ENCODE peak calls at places on chromosomes 7 and 10, in five cellular contexts. One of them, this sample, is unnamed.
A peak's percentile ranks its signal among the peaks of the same experiment; 100 is the strongest.

GRCh38 chr7:36044096-36044892 is 108.8 kb upstream of the EEPD1 start:
- DNase-seq in cardiac fibroblast: no peak
- DNase-seq in mesothelial cell of epicardium: no peak
- DNase-seq in HFF-Myc: no peak
- DNase-seq in GM20000: no peak
- DNase-seq in this sample: no peak

GRCh38 chr10:71244638-71245419 is 32.5 kb downstream of the UNC5B start:
- DNase-seq in cardiac fibroblast: peak; percentile 91
- DNase-seq in mesothelial cell of epicardium: no peak
- DNase-seq in HFF-Myc: peak; percentile 97
- DNase-seq in GM20000: no peak
- DNase-seq in this sample: peak; percentile 91

GRCh38 chr7:119472398-119473038 is 800.5 kb upstream of the KCND2 start:
- DNase-seq in cardiac fibroblast: no peak
- DNase-seq in mesothelial cell of epicardium: no peak
- DNase-seq in HFF-Myc: no peak
- DNase-seq in GM20000: no peak
- DNase-seq in this sample: no peak

GRCh38 chr7:98434087-98434486 is 33.2 kb upstream of the BAIAP2L1 start:
- DNase-seq in cardiac fibroblast: no peak
- DNase-seq in mesothelial cell of epicardium: no peak
- DNase-seq in HFF-Myc: no peak
- DNase-seq in GM20000: no peak
- DNase-seq in this sample: no peak

GRCh38 chr7:26117142-26117807 is 34.7 kb upstream of the NFE2L3 start:
- DNase-seq in cardiac fibroblast: no peak
- DNase-seq in mesothelial cell of epicardium: no peak
- DNase-seq in HFF-Myc: no peak
- DNase-seq in GM20000: no peak
- DNase-seq in this sample: no peak

GRCh38 chr7:107660381-107661080 is at the start of gene SLC26A4:
- DNase-seq in cardiac fibroblast: no peak
- DNase-seq in mesothelial cell of epicardium: no peak
- DNase-seq in HFF-Myc: no peak
- DNase-seq in GM20000: peak; percentile 50
- DNase-seq in this sample: no peak

GRCh38 chr7:43534110-43534509 is 48.8 kb upstream of the STK17A start:
- DNase-seq in cardiac fibroblast: peak; percentile 31
- DNase-seq in mesothelial cell of epicardium: no peak
- DNase-seq in HFF-Myc: no peak
- DNase-seq in GM20000: no peak
- DNase-seq in this sample: no peak

GRCh38 chr10:117255835-117256460 is 15.0 kb downstream of the SLC18A2 start:
- DNase-seq in cardiac fibroblast: no peak
- DNase-seq in mesothelial cell of epicardium: no peak
- DNase-seq in HFF-Myc: no peak
- DNase-seq in GM20000: no peak
- DNase-seq in this sample: no peak

GRCh38 chr10:121753726-121754476 is 155.7 kb upstream of the FGFR2 start:
- DNase-seq in cardiac fibroblast: peak; percentile 75
- DNase-seq in mesothelial cell of epicardium: no peak
- DNase-seq in HFF-Myc: no peak
- DNase-seq in GM20000: peak; percentile 38
- DNase-seq in this sample: no peak

GRCh38 chr10:109889867-109890266 is 33.4 kb downstream of the XPNPEP1 start:
- DNase-seq in cardiac fibroblast: peak; percentile 69
- DNase-seq in mesothelial cell of epicardium: no peak
- DNase-seq in HFF-Myc: peak; percentile 38
- DNase-seq in GM20000: no peak
- DNase-seq in this sample: no peak

GRCh38 chr7:40879941-40880558 is 745.2 kb downstream of the SUGCT start:
- DNase-seq in cardiac fibroblast: peak; percentile 9
- DNase-seq in mesothelial cell of epicardium: no peak
- DNase-seq in HFF-Myc: no peak
- DNase-seq in GM20000: no peak
- DNase-seq in this sample: no peak

GRCh38 chr7:24869572-24869971 is 110.4 kb downstream of the OSBPL3 start:
- DNase-seq in cardiac fibroblast: no peak
- DNase-seq in mesothelial cell of epicardium: no peak
- DNase-seq in HFF-Myc: no peak
- DNase-seq in GM20000: no peak
- DNase-seq in this sample: no peak

GRCh38 chr7:30980194-30980593 is 16.4 kb downstream of the GHRHR start:
- DNase-seq in cardiac fibroblast: no peak
- DNase-seq in mesothelial cell of epicardium: no peak
- DNase-seq in HFF-Myc: no peak
- DNase-seq in GM20000: no peak
- DNase-seq in this sample: no peak

GRCh38 chr7:124191030-124191429 is 158.2 kb upstream of the TMEM229A start:
- DNase-seq in cardiac fibroblast: no peak
- DNase-seq in mesothelial cell of epicardium: no peak
- DNase-seq in HFF-Myc: no peak
- DNase-seq in GM20000: no peak
- DNase-seq in this sample: no peak

GRCh38 chr7:139739863-139740597 is 37.8 kb downstream of the HIPK2 start:
- DNase-seq in cardiac fibroblast: no peak
- DNase-seq in mesothelial cell of epicardium: no peak
- DNase-seq in HFF-Myc: no peak
- DNase-seq in GM20000: no peak
- DNase-seq in this sample: no peak

GRCh38 chr10:127163632-127164031 is 32.8 kb downstream of the INSYN2A start:
- DNase-seq in cardiac fibroblast: peak; percentile 33
- DNase-seq in mesothelial cell of epicardium: no peak
- DNase-seq in HFF-Myc: no peak
- DNase-seq in GM20000: no peak
- DNase-seq in this sample: no peak

GRCh38 chr10:132663666-132664365 is 122.1 kb downstream of the NKX6-2 start:
- DNase-seq in cardiac fibroblast: no peak
- DNase-seq in mesothelial cell of epicardium: no peak
- DNase-seq in HFF-Myc: no peak
- DNase-seq in GM20000: no peak
- DNase-seq in this sample: no peak

GRCh38 chr10:27433976-27434375 is 70.1 kb upstream of the RAB18 start:
- DNase-seq in cardiac fibroblast: no peak
- DNase-seq in mesothelial cell of epicardium: no peak
- DNase-seq in HFF-Myc: no peak
- DNase-seq in GM20000: no peak
- DNase-seq in this sample: no peak

GRCh38 chr7:74709880-74710671 is 52.6 kb downstream of the GTF2I start:
- DNase-seq in cardiac fibroblast: peak; percentile 4
- DNase-seq in mesothelial cell of epicardium: no peak
- DNase-seq in HFF-Myc: no peak
- DNase-seq in GM20000: no peak
- DNase-seq in this sample: no peak

GRCh38 chr7:149310113-149310836 is 48.3 kb downstream of the ZNF783 start:
- DNase-seq in cardiac fibroblast: peak; percentile 85
- DNase-seq in mesothelial cell of epicardium: no peak
- DNase-seq in HFF-Myc: peak; percentile 57
- DNase-seq in GM20000: peak; percentile 63
- DNase-seq in this sample: peak; percentile 58
- TF ChIP-seq CTCF in cardiac fibroblast: peak; percentile 69
- TF ChIP-seq CTCF in mesothelial cell of epicardium: peak; percentile 56
- TF ChIP-seq CTCF in HFF-Myc: peak; percentile 56
- TF ChIP-seq CTCF in GM20000: no peak
- TF ChIP-seq CTCF in this sample: peak; percentile 63

GRCh38 chr10:30630571-30630970 is 1.0 kb upstream of the LYZL2 start:
- DNase-seq in cardiac fibroblast: peak; percentile 83
- DNase-seq in mesothelial cell of epicardium: no peak
- DNase-seq in HFF-Myc: no peak
- DNase-seq in GM20000: no peak
- DNase-seq in this sample: no peak

GRCh38 chr10:30619966-30620365 is 9.6 kb downstream of the LYZL2 start:
- DNase-seq in cardiac fibroblast: no peak
- DNase-seq in mesothelial cell of epicardium: no peak
- DNase-seq in HFF-Myc: no peak
- DNase-seq in GM20000: no peak
- DNase-seq in this sample: no peak

GRCh38 chr10:30629653-30630052 is at the start of gene LYZL2:
- DNase-seq in cardiac fibroblast: no peak
- DNase-seq in mesothelial cell of epicardium: no peak
- DNase-seq in HFF-Myc: no peak
- DNase-seq in GM20000: no peak
- DNase-seq in this sample: no peak

DNA sequence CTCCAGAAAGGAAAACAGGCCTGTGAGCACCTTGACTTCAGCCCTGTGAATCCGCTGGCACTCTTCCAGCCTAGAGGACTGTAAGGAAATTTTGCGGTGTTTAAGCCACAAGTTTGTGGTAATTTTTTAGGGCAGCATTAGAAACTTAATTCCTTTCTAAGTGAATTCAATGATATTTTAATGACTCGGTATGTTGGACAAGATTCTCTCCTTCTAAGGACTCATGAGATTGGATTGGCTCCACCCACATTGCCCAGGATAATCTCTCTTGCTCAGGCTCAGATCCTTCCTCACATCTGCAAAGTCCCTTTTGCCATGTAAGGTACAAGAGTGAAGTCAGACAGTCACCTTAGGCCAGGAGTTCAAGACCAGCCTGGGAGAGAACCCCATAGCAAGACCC is 4.4 kb downstream of the LYZL2 start:
- DNase-seq in cardiac fibroblast: no peak
- DNase-seq in mesothelial cell of epicardium: no peak
- DNase-seq in HFF-Myc: no peak
- DNase-seq in GM20000: no peak
- DNase-seq in this sample: no peak
- TF ChIP-seq CTCF in cardiac fibroblast: no peak
- TF ChIP-seq CTCF in mesothelial cell of epicardium: no peak
- TF ChIP-seq CTCF in HFF-Myc: no peak
- TF ChIP-seq CTCF in GM20000: no peak
- TF ChIP-seq CTCF in this sample: no peak

DNA sequence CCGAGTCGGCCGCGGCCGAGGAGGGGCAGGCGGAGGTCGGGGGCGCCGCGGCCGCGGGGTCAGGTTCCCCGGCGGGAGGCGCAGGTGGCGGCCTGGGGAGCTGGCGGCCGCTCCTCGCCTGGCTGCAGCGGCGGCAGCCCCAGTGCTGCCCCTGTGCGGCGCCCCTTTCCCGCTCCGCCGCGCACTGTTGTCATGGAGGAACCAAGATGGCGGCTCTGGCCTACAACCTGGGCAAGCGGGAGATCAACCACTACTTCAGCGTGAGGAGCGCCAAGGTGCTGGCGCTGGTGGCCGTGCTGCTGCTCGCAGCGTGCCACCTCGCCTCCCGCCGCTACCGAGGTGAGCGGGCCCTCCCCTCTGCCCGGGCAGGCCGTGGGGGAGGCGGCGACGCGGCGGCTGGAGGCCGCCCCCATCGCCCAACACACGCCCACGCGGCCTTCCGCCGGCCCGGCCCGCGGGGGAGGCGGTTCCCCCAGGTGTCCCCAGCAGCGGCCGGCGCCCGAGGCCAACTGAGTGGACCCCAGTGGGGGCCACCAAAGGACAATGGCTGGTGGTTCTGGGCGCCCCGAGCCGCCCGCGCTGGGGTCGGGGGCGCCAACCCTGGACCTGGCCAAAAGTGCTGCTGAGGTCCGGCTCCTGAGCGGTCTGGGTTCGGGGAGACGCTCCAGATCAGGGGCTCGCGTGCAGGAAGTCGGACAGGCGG is 421 bp downstream of the CASD1 start:
- DNase-seq in cardiac fibroblast: peak; percentile 69
- DNase-seq in mesothelial cell of epicardium: peak; percentile 57
- DNase-seq in HFF-Myc: no peak
- DNase-seq in GM20000: peak; percentile 93
- DNase-seq in this sample: peak; percentile 15
- TF ChIP-seq CTCF in cardiac fibroblast: peak; percentile 24
- TF ChIP-seq CTCF in mesothelial cell of epicardium: no peak
- TF ChIP-seq CTCF in HFF-Myc: peak; percentile 8
- TF ChIP-seq CTCF in GM20000: no peak
- TF ChIP-seq CTCF in this sample: peak; percentile 38

DNA sequence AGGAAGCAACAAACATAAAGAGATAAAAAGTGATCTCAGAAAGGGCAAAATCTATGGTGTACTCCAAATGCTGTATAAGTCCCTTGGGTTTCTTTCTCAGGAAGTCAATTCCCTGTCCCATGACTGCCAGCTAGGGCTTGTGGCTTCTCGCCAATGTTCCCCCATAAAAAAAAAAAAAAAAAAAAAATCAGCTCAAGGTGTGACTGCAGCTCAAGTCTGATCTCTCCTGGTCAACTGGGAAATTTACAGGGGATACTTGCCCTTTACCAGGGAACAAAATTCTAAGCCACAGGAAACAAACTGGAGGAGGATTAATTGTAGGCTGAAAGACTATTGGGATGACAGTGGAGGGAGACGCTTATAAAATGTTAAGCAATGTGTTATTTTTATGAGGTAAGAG is 76.0 kb downstream of the PCGF5 start:
- DNase-seq in cardiac fibroblast: peak; percentile 50
- DNase-seq in mesothelial cell of epicardium: no peak
- DNase-seq in HFF-Myc: no peak
- DNase-seq in GM20000: no peak
- DNase-seq in this sample: no peak
- TF ChIP-seq CTCF in cardiac fibroblast: peak; percentile 33
- TF ChIP-seq CTCF in mesothelial cell of epicardium: no peak
- TF ChIP-seq CTCF in HFF-Myc: peak; percentile 30
- TF ChIP-seq CTCF in GM20000: no peak
- TF ChIP-seq CTCF in this sample: peak; percentile 17

GRCh38 chr10:90087197-90088007 is 386.0 kb downstream of the KIF20B start:
- DNase-seq in cardiac fibroblast: peak; percentile 11
- DNase-seq in mesothelial cell of epicardium: no peak
- DNase-seq in HFF-Myc: peak; percentile 66
- DNase-seq in GM20000: peak; percentile 50
- DNase-seq in this sample: no peak
- TF ChIP-seq CTCF in cardiac fibroblast: no peak
- TF ChIP-seq CTCF in mesothelial cell of epicardium: no peak
- TF ChIP-seq CTCF in HFF-Myc: no peak
- TF ChIP-seq CTCF in GM20000: no peak
- TF ChIP-seq CTCF in this sample: no peak

GRCh38 chr7:23346316-23346715 is 47.2 kb downstream of the MALSU1 start:
- DNase-seq in cardiac fibroblast: no peak
- DNase-seq in mesothelial cell of epicardium: no peak
- DNase-seq in HFF-Myc: no peak
- DNase-seq in GM20000: peak; percentile 51
- DNase-seq in this sample: no peak
- TF ChIP-seq CTCF in cardiac fibroblast: no peak
- TF ChIP-seq CTCF in mesothelial cell of epicardium: no peak
- TF ChIP-seq CTCF in HFF-Myc: no peak
- TF ChIP-seq CTCF in GM20000: no peak
- TF ChIP-seq CTCF in this sample: no peak